ENCODE peak calls at places on chromosomes 4 and X, in seven cellular contexts. D, R, U, L, T, F and V are unnamed samples.

GRCh38 chrX:124960454-124960853 is 359.2 kb upstream of the TEX13C start:
- DNase-seq in D (no peak), R (no peak), U (no peak), L (no peak), T (no peak), F (no peak), V (no peak)

GRCh38 chrX:78555401-78555980 is 103.6 kb downstream of the RTL3 start:
- DNase-seq in D (no peak), R (peak; percentile 2), U (no peak), L (no peak), T (no peak), F (no peak), V (no peak)

GRCh38 chr4:40811886-40812857 is 62.4 kb downstream of the NSUN7 start:
- DNase-seq in D (no peak), R (no peak), U (peak; percentile 37), L (no peak), T (no peak), F (no peak), V (no peak)

GRCh38 chrX:67614006-67614405 is 70.2 kb downstream of the AR start:
- DNase-seq in D (no peak), R (no peak), U (no peak), L (no peak), T (no peak), F (no peak), V (no peak)

GRCh38 chr4:118751634-118752293 is 66.6 kb downstream of the METTL14 start:
- DNase-seq in D (no peak), R (no peak), U (no peak), L (no peak), T (no peak), F (no peak), V (no peak)

GRCh38 chrX:23752740-23753435 is 9.8 kb upstream of the ACOT9 start:
- DNase-seq in D (no peak), R (no peak), U (no peak), L (no peak), T (no peak), F (no peak), V (no peak)

GRCh38 chr4:24615977-24616376 is 31.6 kb upstream of the DHX15 start:
- DNase-seq in D (no peak), R (no peak), U (no peak), L (no peak), T (no peak), F (no peak), V (no peak)

GRCh38 chrX:120664081-120664480 is 34.2 kb upstream of the C1GALT1C1 start:
- DNase-seq in D (no peak), R (peak; percentile 49), U (no peak), L (no peak), T (no peak), F (no peak), V (no peak)

GRCh38 chr4:73707918-73708577 is 32.3 kb upstream of the CXCL8 start:
- DNase-seq in D (no peak), R (no peak), U (no peak), L (peak; percentile 61), T (no peak), F (peak; percentile 68), V (no peak)

GRCh38 chr4:113468165-113469022 is 293.1 kb downstream of the CAMK2D start:
- DNase-seq in D (peak; percentile 62), R (no peak), U (no peak), L (peak; percentile 42), T (peak; percentile 52), F (peak; percentile 78), V (no peak)

GRCh38 chr4:80307183-80307735 is 28.3 kb upstream of the CFAP299 start:
- DNase-seq in D (no peak), R (no peak), U (no peak), L (no peak), T (no peak), F (no peak), V (no peak)

GRCh38 chr4:60089546-60090273 is 1110.4 kb upstream of the ADGRL3 start:
- DNase-seq in D (no peak), R (no peak), U (no peak), L (no peak), T (no peak), F (no peak), V (no peak)

GRCh38 chr4:183936574-183937335 is 31.6 kb downstream of the STOX2 start:
- DNase-seq in D (no peak), R (no peak), U (no peak), L (no peak), T (no peak), F (no peak), V (no peak)

GRCh38 chr4:183932576-183932975 is 27.5 kb downstream of the STOX2 start:
- DNase-seq in D (no peak), R (no peak), U (no peak), L (no peak), T (no peak), F (no peak), V (no peak)

GRCh38 chr4:183936047-183936446 is 30.9 kb downstream of the STOX2 start:
- DNase-seq in D (peak; percentile 25), R (no peak), U (no peak), L (no peak), T (no peak), F (no peak), V (no peak)

GRCh38 chr4:183940807-183941310 is 35.8 kb downstream of the STOX2 start:
- DNase-seq in D (no peak), R (no peak), U (no peak), L (no peak), T (no peak), F (no peak), V (no peak)

DNA sequence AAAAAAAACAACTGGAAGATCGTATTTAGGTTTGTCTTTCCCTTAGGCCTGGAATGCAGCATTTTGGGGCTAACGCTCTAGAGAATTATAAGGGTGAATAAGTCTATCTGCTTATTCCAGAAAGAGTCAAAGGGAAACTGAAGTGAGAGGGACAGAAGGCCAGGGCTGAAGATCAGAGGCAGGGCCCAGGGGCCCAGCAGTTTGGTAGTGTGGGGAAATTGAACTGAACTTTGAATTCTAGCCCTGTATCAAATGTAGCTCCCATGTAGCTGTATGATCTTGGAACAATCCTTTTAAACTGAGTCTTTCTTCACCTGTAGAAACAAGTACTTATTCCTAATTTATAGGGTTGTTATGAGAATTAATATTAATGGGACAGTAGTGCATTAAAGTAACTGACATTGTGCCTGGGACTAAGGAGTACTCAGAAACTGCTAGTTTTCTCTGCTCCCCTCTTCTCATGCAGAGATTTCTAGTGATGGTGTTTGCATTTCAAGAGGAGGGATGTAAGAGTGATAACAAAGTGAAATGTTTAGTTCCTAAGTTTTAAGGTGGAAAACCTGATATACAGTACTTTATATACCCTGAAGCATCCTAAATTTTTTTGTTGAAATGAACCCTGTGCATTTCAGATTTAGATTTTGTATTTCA is 30.4 kb downstream of the STOX2 start:
- DNase-seq in D (no peak), R (no peak), U (no peak), L (no peak), T (no peak), F (no peak), V (no peak)
- H3K27ac ChIP-seq in D (no peak overlapping the region), R (no peak overlapping the region), U (no peak overlapping the region), L (no peak overlapping the region), T (no peak overlapping the region), F (no peak overlapping the region), V (no peak overlapping the region)

GRCh38 chrX:2829469-2830246 is 928 bp downstream of the GYG2 start:
- DNase-seq in D (peak; percentile 42), R (no peak), U (no peak), L (no peak), T (no peak), F (no peak), V (no peak)
- H3K4me3 ChIP-seq in D (peak overlapping the region; percentile 81), R (no peak overlapping the region), U (peak overlapping the region; percentile 46), L (peak overlapping the region; percentile 22), T (peak overlapping the region; percentile 51), F (peak overlapping the region; percentile 16), V (no peak overlapping the region)

DNA sequence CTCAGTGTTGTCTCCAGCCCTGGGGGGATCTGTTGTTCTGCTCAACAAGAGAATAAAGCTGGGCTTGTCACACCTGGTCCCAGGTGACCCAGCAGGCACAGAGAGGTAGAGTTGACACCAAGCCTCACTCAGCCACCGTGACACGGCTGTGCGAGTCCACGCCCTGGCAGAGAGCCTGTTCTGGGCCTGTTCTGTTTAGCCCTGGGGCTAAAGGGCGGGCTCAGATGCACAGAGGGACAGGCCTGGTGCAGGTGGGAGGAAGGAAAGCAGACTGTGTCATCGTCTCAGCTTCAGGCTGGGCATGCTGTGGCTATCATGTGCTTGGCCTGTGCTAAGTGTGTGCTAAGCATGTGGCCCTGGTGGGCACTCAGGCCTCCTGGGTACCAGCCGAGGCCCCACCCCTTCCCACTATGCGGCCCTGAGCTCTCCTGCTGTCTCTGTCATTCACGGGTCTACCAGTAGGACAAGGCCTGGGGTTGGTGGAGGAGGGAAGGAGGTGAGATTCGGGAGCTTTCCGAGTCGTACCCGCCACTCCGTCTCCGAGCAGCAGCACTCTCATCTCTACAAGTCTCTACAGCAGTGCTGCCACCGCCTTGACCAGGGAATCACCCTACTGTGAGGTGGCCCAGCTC is 10.8 kb downstream of the WFS1 start:
- DNase-seq in D (no peak), R (no peak), U (no peak), L (no peak), T (peak; percentile 78), F (no peak), V (no peak)
- H3K4me1 ChIP-seq in D (no peaks in the 10 kb centered on the region), R (peaks cover 24% of the 10 kb centered on the region), U (peaks cover 41% of the 10 kb centered on the region), L (peaks cover 23% of the 10 kb centered on the region), T (no peaks in the 10 kb centered on the region), F (peaks cover 56% of the 10 kb centered on the region), V (peaks cover 9% of the 10 kb centered on the region)

GRCh38 chrX:110173192-110174175 is 144.4 kb downstream of the AMMECR1 start:
- DNase-seq in D (no peak), R (no peak), U (no peak), L (peak; percentile 31), T (no peak), F (no peak), V (no peak)
- H3K27ac ChIP-seq in D (no peak overlapping the region), R (no peak overlapping the region), U (no peak overlapping the region), L (no peak overlapping the region), T (peak overlapping the region; percentile 33), F (no peak overlapping the region), V (no peak overlapping the region)

DNA sequence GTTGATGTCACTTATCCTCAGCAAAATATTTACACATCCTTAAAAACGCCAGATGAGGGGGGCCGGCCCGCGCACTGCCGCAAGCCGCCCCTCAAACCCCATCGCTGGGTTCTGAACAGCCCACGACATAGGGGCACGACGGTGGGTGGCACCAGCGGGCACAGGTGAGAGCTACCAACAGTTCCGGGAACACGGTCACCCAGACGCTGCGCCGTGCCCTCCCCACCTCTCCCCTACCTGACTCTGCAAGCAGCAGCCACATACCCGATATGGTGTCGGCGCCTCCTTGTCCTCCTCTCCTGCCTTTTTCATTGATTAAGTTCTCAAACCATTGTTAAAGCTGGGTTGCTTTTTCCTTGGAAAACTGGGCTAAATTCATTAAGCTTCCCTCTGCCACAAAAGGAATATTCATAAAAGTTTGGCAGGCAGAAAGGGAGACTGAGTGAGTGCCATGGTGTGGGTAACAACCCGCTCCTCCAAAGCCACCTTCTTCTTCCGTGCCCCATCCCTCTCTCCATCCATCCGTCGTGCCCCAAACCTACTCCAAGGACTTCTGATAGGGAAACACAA is 1.4 kb downstream of the RAI2 start:
- DNase-seq in D (peak; percentile 16), R (no peak), U (no peak), L (peak; percentile 65), T (peak; percentile 54), F (no peak), V (no peak)
- H3K4me3 ChIP-seq in D (peak overlapping the region; percentile 58), R (no peak overlapping the region), U (peak overlapping the region; percentile 49), L (peak overlapping the region; percentile 30), T (peak overlapping the region; percentile 66), F (peak overlapping the region; percentile 57), V (peak overlapping the region; percentile 39)

DNA sequence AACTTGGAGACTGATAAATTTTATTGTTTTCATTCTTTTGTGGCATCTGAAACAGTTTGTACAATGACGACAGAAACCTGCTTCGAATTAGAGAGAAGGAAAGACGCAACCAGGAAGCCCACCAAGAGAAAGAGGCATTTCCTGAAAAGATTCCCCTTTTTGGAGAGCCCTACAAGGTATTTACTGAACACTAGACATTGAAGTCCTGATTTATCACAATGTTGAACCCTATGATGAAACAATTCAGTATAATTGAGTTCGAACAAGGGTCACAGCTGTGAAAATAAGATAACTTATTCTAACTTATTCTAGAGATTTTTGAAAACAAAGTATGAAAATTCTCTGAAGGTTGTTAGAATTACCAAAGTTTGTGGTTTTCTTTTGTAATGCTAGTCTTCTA is 111.3 kb downstream of the AFF1 start:
- DNase-seq in D (no peak), R (no peak), U (no peak), L (no peak), T (no peak), F (no peak), V (no peak)
- H3K4me1 ChIP-seq in D (peaks cover 61% of the 10 kb centered on the region), R (peaks cover 24% of the 10 kb centered on the region), U (peaks cover 70% of the 10 kb centered on the region), L (peaks cover 68% of the 10 kb centered on the region), T (no peaks in the 10 kb centered on the region), F (peaks cover 28% of the 10 kb centered on the region), V (no peaks in the 10 kb centered on the region)